ENCODE peak calls at places on chromosome 11, in five cellular contexts. K is GM23248, F is NT2/D1, W is HS-27A, R is cardiac muscle cell. I is an unnamed sample.

GRCh38 chr11:2539761-2540520 is 95.1 kb downstream of the KCNQ1 start:
- DNase-seq in K (no peak), F (no peak), W (no peak), R (no peak), I (no peak)

GRCh38 chr11:123323482-123324056 is 106.5 kb upstream of the GRAMD1B start:
- DNase-seq in K (no peak), F (no peak), W (no peak), R (no peak), I (no peak)

GRCh38 chr11:11313426-11313825 is 39.6 kb downstream of the CSNK2A3 start:
- DNase-seq in K (peak; percentile 79), F (no peak), W (no peak), R (peak; percentile 17), I (peak; percentile 100)

GRCh38 chr11:12693075-12693473 is 18.9 kb downstream of the TEAD1 start:
- DNase-seq in K (peak; percentile 47), F (no peak), W (no peak), R (no peak), I (no peak)

GRCh38 chr11:11349870-11350325 is 3.2 kb downstream of the CSNK2A3 start:
- DNase-seq in K (peak; percentile 63), F (no peak), W (peak; percentile 89), R (peak; percentile 92), I (no peak)

GRCh38 chr11:126355926-126356897 is 726 bp downstream of the ST3GAL4 start:
- DNase-seq in K (peak; percentile 81), F (no peak), W (no peak), R (no peak), I (no peak)

GRCh38 chr11:34624069-34624468 is 3.2 kb downstream of the EHF start:
- DNase-seq in K (no peak), F (no peak), W (no peak), R (no peak), I (peak; percentile 78)

GRCh38 chr11:76263657-76264056 is 57.4 kb upstream of the WNT11 start:
- DNase-seq in K (no peak), F (no peak), W (no peak), R (no peak), I (no peak)

GRCh38 chr11:61362542-61362875 is 335 bp downstream of the TMEM138 start:
- DNase-seq in K (peak; percentile 90), F (no peak), W (no peak), R (peak; percentile 67), I (no peak)

GRCh38 chr11:43989162-43989961 is 46.9 kb downstream of the C11orf96 start:
- DNase-seq in K (no peak), F (no peak), W (no peak), R (peak; percentile 54), I (no peak)

GRCh38 chr11:112722876-112723275 is 238.3 kb upstream of the NCAM1 start:
- DNase-seq in K (no peak), F (no peak), W (no peak), R (no peak), I (no peak)

GRCh38 chr11:132504501-132505041 is 1027.7 kb downstream of the OPCML start:
- DNase-seq in K (no peak), F (peak; percentile 40), W (no peak), R (no peak), I (no peak)

GRCh38 chr11:130420478-130421198 is 7.8 kb downstream of the ADAMTS8 start:
- DNase-seq in K (no peak), F (no peak), W (no peak), R (peak; percentile 58), I (peak; percentile 52)

GRCh38 chr11:111911563-111912401 is at the start of gene CRYAB:
- DNase-seq in K (peak; percentile 98), F (no peak), W (peak; percentile 51), R (peak; percentile 79), I (peak; percentile 98)

GRCh38 chr11:26231252-26231661 is 100.7 kb upstream of the ANO3 start:
- DNase-seq in K (peak; percentile 92), F (no peak), W (peak; percentile 48), R (peak; percentile 27), I (peak; percentile 98)

GRCh38 chr11:57269580-57270021 is 32.6 kb upstream of the APLNR start:
- DNase-seq in K (no peak), F (no peak), W (no peak), R (peak; percentile 25), I (no peak)

GRCh38 chr11:62402226-62402625 is 16.6 kb upstream of the SCGB1A1 start:
- DNase-seq in K (peak; percentile 57), F (no peak), W (no peak), R (no peak), I (no peak)

GRCh38 chr11:68992743-68993255 is 12.0 kb upstream of the MRGPRD start:
- DNase-seq in K (no peak), F (no peak), W (no peak), R (no peak), I (no peak)

GRCh38 chr11:62876712-62877111 is 4.0 kb upstream of the SLC3A2 start:
- DNase-seq in K (no peak), F (no peak), W (no peak), R (no peak), I (peak; percentile 70)

GRCh38 chr11:85394288-85394687 is 232.9 kb downstream of the DLG2 start:
- DNase-seq in K (no peak), F (no peak), W (no peak), R (no peak), I (no peak)

GRCh38 chr11:104795511-104796213 is 102.6 kb downstream of the CASP12 start:
- DNase-seq in K (no peak), F (no peak), W (no peak), R (no peak), I (no peak)

GRCh38 chr11:119006696-119007095 is 8.8 kb downstream of the CENATAC start:
- DNase-seq in K (no peak), F (no peak), W (no peak), R (no peak), I (no peak)

GRCh38 chr11:75576445-75577049 is 14.5 kb downstream of the SERPINH1 start:
- DNase-seq in K (peak; percentile 81), F (no peak), W (no peak), R (peak; percentile 82), I (peak; percentile 37)

GRCh38 chr11:6596237-6596877 is 7.1 kb downstream of the RRP8 start:
- DNase-seq in K (no peak), F (no peak), W (no peak), R (no peak), I (no peak)

GRCh38 chr11:11408436-11409221 is 55.6 kb upstream of the CSNK2A3 start:
- DNase-seq in K (peak; percentile 88), F (no peak), W (no peak), R (no peak), I (no peak)

GRCh38 chr11:12016246-12016645 is 7.8 kb upstream of the DKK3 start:
- DNase-seq in K (no peak), F (no peak), W (no peak), R (no peak), I (no peak)

GRCh38 chr11:120645639-120646038 is 134.1 kb downstream of the GRIK4 start:
- DNase-seq in K (no peak), F (peak; percentile 78), W (no peak), R (peak; percentile 6), I (no peak)

GRCh38 chr11:74634537-74634936 is 42.2 kb downstream of the POLD3 start:
- DNase-seq in K (peak; percentile 58), F (peak; percentile 16), W (no peak), R (peak; percentile 52), I (peak; percentile 96)